ENCODE peak calls at places on chromosomes 13 and 19, in nine cellular contexts. One of them, this sample, is unnamed.

GRCh38 chr13:29362849-29363604 is 232.5 kb downstream of the SLC7A1 start:
- DNase-seq in ovary: no peak
- DNase-seq in suprapubic skin: no peak
- DNase-seq in stomach: peak; percentile 30
- DNase-seq in transverse colon: peak; percentile 13
- DNase-seq in SK-N-SH: peak; percentile 79
- DNase-seq in esophagus muscularis mucosa: peak; percentile 75
- DNase-seq in H1: peak; percentile 62
- DNase-seq in tibial nerve: peak; percentile 19
- DNase-seq in this sample: peak; percentile 47

GRCh38 chr13:99803141-99803540 is 168.4 kb downstream of the ZIC5 start:
- DNase-seq in tibial nerve: no peak
- DNase-seq in esophagus muscularis mucosa: no peak
- DNase-seq in transverse colon: no peak
- DNase-seq in suprapubic skin: no peak
- DNase-seq in stomach: no peak
- DNase-seq in H1: peak; percentile 28
- DNase-seq in SK-N-SH: no peak
- DNase-seq in ovary: no peak
- DNase-seq in this sample: no peak

GRCh38 chr19:2461751-2462634 is 5.2 kb upstream of the LMNB2 start:
- DNase-seq in SK-N-SH: peak; percentile 92
- DNase-seq in tibial nerve: no peak
- DNase-seq in transverse colon: peak; percentile 54
- DNase-seq in ovary: peak; percentile 42
- DNase-seq in esophagus muscularis mucosa: no peak
- DNase-seq in stomach: peak; percentile 34
- DNase-seq in suprapubic skin: no peak
- DNase-seq in H1: peak; percentile 82
- DNase-seq in this sample: peak; percentile 24

GRCh38 chr19:14149509-14149994 is 13.2 kb upstream of the ASF1B start:
- DNase-seq in suprapubic skin: no peak
- DNase-seq in SK-N-SH: peak; percentile 77
- DNase-seq in H1: no peak
- DNase-seq in stomach: peak; percentile 51
- DNase-seq in transverse colon: peak; percentile 70
- DNase-seq in esophagus muscularis mucosa: peak; percentile 96
- DNase-seq in tibial nerve: peak; percentile 59
- DNase-seq in ovary: peak; percentile 70
- DNase-seq in this sample: no peak

GRCh38 chr13:39313721-39314120 is 275.5 kb downstream of the NHLRC3 start:
- DNase-seq in SK-N-SH: no peak
- DNase-seq in transverse colon: no peak
- DNase-seq in ovary: no peak
- DNase-seq in esophagus muscularis mucosa: no peak
- DNase-seq in H1: no peak
- DNase-seq in stomach: no peak
- DNase-seq in tibial nerve: no peak
- DNase-seq in suprapubic skin: no peak
- DNase-seq in this sample: no peak

GRCh38 chr19:35330475-35330874 is 1.5 kb downstream of the CD22 start:
- DNase-seq in ovary: no peak
- DNase-seq in transverse colon: peak; percentile 26
- DNase-seq in suprapubic skin: no peak
- DNase-seq in tibial nerve: no peak
- DNase-seq in esophagus muscularis mucosa: no peak
- DNase-seq in stomach: no peak
- DNase-seq in H1: no peak
- DNase-seq in SK-N-SH: no peak
- DNase-seq in this sample: no peak

GRCh38 chr13:57627663-57628062 is 3.9 kb upstream of the PCDH17 start:
- DNase-seq in suprapubic skin: no peak
- DNase-seq in ovary: no peak
- DNase-seq in SK-N-SH: peak; percentile 51
- DNase-seq in H1: no peak
- DNase-seq in esophagus muscularis mucosa: no peak
- DNase-seq in transverse colon: no peak
- DNase-seq in tibial nerve: no peak
- DNase-seq in stomach: no peak
- DNase-seq in this sample: peak; percentile 15

GRCh38 chr13:94710881-94711560 is 1.3 kb downstream of the SOX21 start:
- DNase-seq in suprapubic skin: no peak
- DNase-seq in H1: peak; percentile 78
- DNase-seq in ovary: no peak
- DNase-seq in tibial nerve: no peak
- DNase-seq in esophagus muscularis mucosa: peak; percentile 79
- DNase-seq in transverse colon: no peak
- DNase-seq in SK-N-SH: peak; percentile 86
- DNase-seq in stomach: no peak
- DNase-seq in this sample: peak; percentile 54

GRCh38 chr13:20997301-20998061 is 63.9 kb downstream of the LATS2 start:
- DNase-seq in esophagus muscularis mucosa: no peak
- DNase-seq in stomach: no peak
- DNase-seq in SK-N-SH: no peak
- DNase-seq in ovary: no peak
- DNase-seq in H1: no peak
- DNase-seq in tibial nerve: no peak
- DNase-seq in suprapubic skin: no peak
- DNase-seq in transverse colon: no peak
- DNase-seq in this sample: no peak

GRCh38 chr19:35479278-35479677 is 11.0 kb downstream of the KRTDAP start:
- DNase-seq in tibial nerve: no peak
- DNase-seq in stomach: peak; percentile 51
- DNase-seq in suprapubic skin: no peak
- DNase-seq in transverse colon: no peak
- DNase-seq in SK-N-SH: no peak
- DNase-seq in esophagus muscularis mucosa: no peak
- DNase-seq in ovary: no peak
- DNase-seq in H1: no peak
- DNase-seq in this sample: no peak

GRCh38 chr19:12247644-12248222 is 47.0 kb downstream of the ZNF44 start:
- DNase-seq in esophagus muscularis mucosa: no peak
- DNase-seq in SK-N-SH: no peak
- DNase-seq in transverse colon: no peak
- DNase-seq in stomach: no peak
- DNase-seq in tibial nerve: no peak
- DNase-seq in H1: no peak
- DNase-seq in suprapubic skin: no peak
- DNase-seq in ovary: no peak
- DNase-seq in this sample: no peak

GRCh38 chr19:39474139-39474620 is 6.5 kb upstream of the TIMM50 start:
- DNase-seq in H1: peak; percentile 96
- DNase-seq in transverse colon: peak; percentile 50
- DNase-seq in suprapubic skin: no peak
- DNase-seq in stomach: peak; percentile 52
- DNase-seq in SK-N-SH: peak; percentile 91
- DNase-seq in esophagus muscularis mucosa: no peak
- DNase-seq in ovary: peak; percentile 38
- DNase-seq in tibial nerve: peak; percentile 46
- DNase-seq in this sample: peak; percentile 72

GRCh38 chr19:5001547-5002131 is 32.7 kb downstream of the KDM4B start:
- DNase-seq in ovary: no peak
- DNase-seq in transverse colon: no peak
- DNase-seq in SK-N-SH: peak; percentile 69
- DNase-seq in H1: no peak
- DNase-seq in suprapubic skin: no peak
- DNase-seq in tibial nerve: no peak
- DNase-seq in stomach: no peak
- DNase-seq in esophagus muscularis mucosa: no peak
- DNase-seq in this sample: peak; percentile 66

GRCh38 chr19:54684537-54684936 is 21.8 kb downstream of the LILRB4 start:
- DNase-seq in esophagus muscularis mucosa: no peak
- DNase-seq in suprapubic skin: no peak
- DNase-seq in SK-N-SH: no peak
- DNase-seq in transverse colon: no peak
- DNase-seq in H1: no peak
- DNase-seq in ovary: no peak
- DNase-seq in tibial nerve: no peak
- DNase-seq in stomach: no peak
- DNase-seq in this sample: peak; percentile 64

GRCh38 chr19:11379857-11380350 is 4.2 kb downstream of the EPOR start:
- DNase-seq in suprapubic skin: no peak
- DNase-seq in ovary: no peak
- DNase-seq in esophagus muscularis mucosa: no peak
- DNase-seq in tibial nerve: no peak
- DNase-seq in transverse colon: no peak
- DNase-seq in H1: no peak
- DNase-seq in stomach: no peak
- DNase-seq in SK-N-SH: no peak
- DNase-seq in this sample: no peak

GRCh38 chr19:12801466-12802266 is at the start of the genes PRDX2 and THSD8:
- DNase-seq in transverse colon: peak; percentile 90
- DNase-seq in stomach: peak; percentile 87
- DNase-seq in suprapubic skin: peak; percentile 90
- DNase-seq in SK-N-SH: peak; percentile 94
- DNase-seq in esophagus muscularis mucosa: no peak
- DNase-seq in H1: peak; percentile 87
- DNase-seq in ovary: peak; percentile 83
- DNase-seq in tibial nerve: peak; percentile 47
- DNase-seq in this sample: peak; percentile 88

GRCh38 chr19:658916-659839 is 3.8 kb downstream of the RNF126 start:
- DNase-seq in H1: no peak
- DNase-seq in stomach: peak; percentile 39
- DNase-seq in esophagus muscularis mucosa: no peak
- DNase-seq in SK-N-SH: no peak
- DNase-seq in tibial nerve: no peak
- DNase-seq in suprapubic skin: no peak
- DNase-seq in transverse colon: peak; percentile 54
- DNase-seq in ovary: no peak
- DNase-seq in this sample: no peak

GRCh38 chr19:5536337-5536894 is 31.3 kb downstream of the TINCR start:
- DNase-seq in transverse colon: no peak
- DNase-seq in esophagus muscularis mucosa: no peak
- DNase-seq in tibial nerve: no peak
- DNase-seq in ovary: peak; percentile 26
- DNase-seq in SK-N-SH: peak; percentile 83
- DNase-seq in suprapubic skin: no peak
- DNase-seq in H1: peak; percentile 91
- DNase-seq in stomach: peak; percentile 84
- DNase-seq in this sample: no peak

DNA sequence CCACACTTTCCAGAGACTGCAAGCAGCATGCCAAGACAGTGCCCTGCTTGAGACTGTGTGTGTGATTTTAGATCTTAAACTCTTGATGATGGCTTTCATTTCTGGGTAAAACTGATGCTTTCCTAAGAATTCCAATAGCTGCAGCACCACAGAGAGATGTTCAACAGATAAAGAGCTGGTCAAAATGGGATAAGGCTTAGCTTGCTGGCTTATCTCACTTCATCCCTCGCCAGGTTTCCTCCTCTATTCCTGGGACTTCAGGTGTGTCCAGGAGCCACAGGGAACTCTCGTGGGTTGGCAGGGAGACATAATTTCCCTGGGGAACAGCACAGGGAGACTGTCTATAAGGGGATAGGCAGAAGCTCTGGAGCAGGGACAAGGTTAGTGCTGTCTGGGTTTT is 137.3 kb downstream of the KCTD15 start:
- DNase-seq in suprapubic skin: no peak
- DNase-seq in transverse colon: no peak
- DNase-seq in H1: no peak
- DNase-seq in SK-N-SH: no peak
- DNase-seq in esophagus muscularis mucosa: no peak
- DNase-seq in tibial nerve: no peak
- DNase-seq in stomach: no peak
- DNase-seq in ovary: no peak
- DNase-seq in this sample: no peak
- TF ChIP-seq EP300 in suprapubic skin: no peak
- TF ChIP-seq EP300 in transverse colon: no peak
- TF ChIP-seq EP300 in H1: no peak
- TF ChIP-seq EP300 in SK-N-SH: no peak
- TF ChIP-seq EP300 in esophagus muscularis mucosa: no peak
- TF ChIP-seq EP300 in tibial nerve: no peak
- TF ChIP-seq EP300 in stomach: no peak
- TF ChIP-seq EP300 in ovary: no peak
- TF ChIP-seq EP300 in this sample: no peak

DNA sequence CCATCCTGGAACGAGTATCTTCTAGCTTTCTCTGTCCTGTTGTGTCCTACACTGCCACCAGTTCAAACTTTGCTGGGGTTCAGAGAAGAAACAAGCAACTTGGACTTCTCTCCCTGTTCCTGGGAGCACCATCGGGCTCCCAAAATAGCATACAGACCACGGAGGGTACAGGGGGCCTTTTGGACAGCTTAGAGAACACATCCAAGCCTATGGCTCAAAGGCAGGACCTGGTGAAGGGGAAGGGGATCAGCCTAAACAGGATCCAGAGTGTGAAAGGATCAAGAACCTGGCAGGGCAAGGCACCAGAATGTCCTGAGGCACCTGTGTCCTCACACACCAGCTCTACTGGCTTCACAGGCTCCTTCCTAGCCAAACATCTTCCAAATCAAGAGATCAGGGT is 1336.5 kb downstream of the UQCRFS1 start:
- DNase-seq in H1: no peak
- DNase-seq in tibial nerve: no peak
- DNase-seq in ovary: no peak
- DNase-seq in stomach: no peak
- DNase-seq in esophagus muscularis mucosa: peak; percentile 79
- DNase-seq in SK-N-SH: no peak
- DNase-seq in suprapubic skin: no peak
- DNase-seq in transverse colon: no peak
- DNase-seq in this sample: no peak
- H3K36me3 ChIP-seq in H1: no peaks in the 10 kb centered on the region
- H3K36me3 ChIP-seq in tibial nerve: no peaks in the 10 kb centered on the region
- H3K36me3 ChIP-seq in ovary: no peaks in the 10 kb centered on the region
- H3K36me3 ChIP-seq in stomach: no peaks in the 10 kb centered on the region
- H3K36me3 ChIP-seq in esophagus muscularis mucosa: no peaks in the 10 kb centered on the region
- H3K36me3 ChIP-seq in SK-N-SH: no peaks in the 10 kb centered on the region
- H3K36me3 ChIP-seq in suprapubic skin: no peaks in the 10 kb centered on the region
- H3K36me3 ChIP-seq in transverse colon: no peaks in the 10 kb centered on the region
- H3K36me3 ChIP-seq in this sample: no peaks in the 10 kb centered on the region

GRCh38 chr13:75830842-75831241 is 194.7 kb downstream of the LMO7 start:
- DNase-seq in stomach: no peak
- DNase-seq in SK-N-SH: no peak
- DNase-seq in suprapubic skin: no peak
- DNase-seq in transverse colon: no peak
- DNase-seq in tibial nerve: no peak
- DNase-seq in ovary: no peak
- DNase-seq in esophagus muscularis mucosa: no peak
- DNase-seq in H1: no peak
- DNase-seq in this sample: no peak
- TF ChIP-seq EP300 in stomach: no peak
- TF ChIP-seq EP300 in SK-N-SH: no peak
- TF ChIP-seq EP300 in suprapubic skin: no peak
- TF ChIP-seq EP300 in transverse colon: no peak
- TF ChIP-seq EP300 in tibial nerve: no peak
- TF ChIP-seq EP300 in ovary: no peak
- TF ChIP-seq EP300 in esophagus muscularis mucosa: no peak
- TF ChIP-seq EP300 in H1: no peak
- TF ChIP-seq EP300 in this sample: no peak

DNA sequence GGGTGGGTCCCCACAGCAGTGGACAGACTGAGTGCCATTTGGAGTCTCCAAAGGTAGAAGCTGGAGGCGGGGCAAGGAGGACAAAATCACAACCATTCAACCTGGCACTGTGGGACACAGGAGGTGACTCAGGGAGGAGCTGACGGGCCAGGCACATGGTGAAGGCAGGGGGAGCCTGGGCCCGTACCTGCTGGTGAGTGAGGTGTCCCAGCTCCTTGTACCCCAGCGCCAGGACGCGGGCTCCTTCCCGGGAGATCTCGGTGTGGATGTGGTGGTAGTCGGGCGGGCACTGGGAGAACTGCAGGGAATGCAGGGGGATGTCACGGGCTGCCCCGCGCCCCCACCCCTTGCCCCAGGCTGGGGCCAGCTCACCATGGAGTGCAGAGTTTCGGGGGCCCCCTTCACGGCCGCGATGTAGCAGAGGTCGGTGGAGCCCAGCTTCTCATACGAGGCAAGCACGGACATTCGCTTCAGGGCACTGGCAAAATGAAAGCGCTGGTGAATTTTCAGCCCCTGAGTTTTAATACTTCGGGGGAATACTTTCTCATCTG is 9.8 kb downstream of the ATP13A1 start:
- DNase-seq in stomach: no peak
- DNase-seq in H1: no peak
- DNase-seq in ovary: no peak
- DNase-seq in SK-N-SH: peak; percentile 32
- DNase-seq in esophagus muscularis mucosa: no peak
- DNase-seq in transverse colon: no peak
- DNase-seq in tibial nerve: no peak
- DNase-seq in suprapubic skin: no peak
- DNase-seq in this sample: no peak
- H3K36me3 ChIP-seq in stomach: peaks cover 100% of the 10 kb centered on the region
- H3K36me3 ChIP-seq in H1: peaks cover 76% of the 10 kb centered on the region
- H3K36me3 ChIP-seq in ovary: no peaks in the 10 kb centered on the region
- H3K36me3 ChIP-seq in SK-N-SH: peaks cover 16% of the 10 kb centered on the region
- H3K36me3 ChIP-seq in esophagus muscularis mucosa: peaks cover 98% of the 10 kb centered on the region
- H3K36me3 ChIP-seq in transverse colon: peaks cover 69% of the 10 kb centered on the region
- H3K36me3 ChIP-seq in tibial nerve: peaks cover 100% of the 10 kb centered on the region
- H3K36me3 ChIP-seq in suprapubic skin: peaks cover 97% of the 10 kb centered on the region
- H3K36me3 ChIP-seq in this sample: peaks cover 97% of the 10 kb centered on the region